ENCODE peak calls at places on chromosomes 2 and 18, in ten cellular contexts. One of them, this sample, is unnamed.

GRCh38 chr2:20422679-20423271 is 24.1 kb upstream of the RHOB start:
- DNase-seq in Peyer's patch: no peak
- DNase-seq in esophagus muscularis mucosa: no peak
- DNase-seq in RWPE1: no peak
- DNase-seq in GM23248: peak; percentile 42
- DNase-seq in A549: peak; percentile 39
- DNase-seq in H4: no peak
- DNase-seq in adipocyte: peak; percentile 41
- DNase-seq in GOT3: no peak
- DNase-seq in GDM1: no peak
- DNase-seq in this sample: peak; percentile 44

GRCh38 chr2:192195548-192196418 is 1.1 kb upstream of the TMEFF2 start:
- DNase-seq in GOT3: no peak
- DNase-seq in GDM1: peak; percentile 4
- DNase-seq in A549: peak; percentile 10
- DNase-seq in Peyer's patch: no peak
- DNase-seq in esophagus muscularis mucosa: no peak
- DNase-seq in GM23248: peak; percentile 65
- DNase-seq in H4: no peak
- DNase-seq in adipocyte: peak; percentile 68
- DNase-seq in RWPE1: peak; percentile 42
- DNase-seq in this sample: no peak

GRCh38 chr2:127124426-127124825 is 17.5 kb upstream of the BIN1 start:
- DNase-seq in GM23248: no peak
- DNase-seq in Peyer's patch: no peak
- DNase-seq in H4: no peak
- DNase-seq in adipocyte: no peak
- DNase-seq in A549: no peak
- DNase-seq in esophagus muscularis mucosa: no peak
- DNase-seq in GDM1: no peak
- DNase-seq in RWPE1: no peak
- DNase-seq in GOT3: no peak
- DNase-seq in this sample: no peak

GRCh38 chr2:134253117-134253704 is 661 bp upstream of the MGAT5 start:
- DNase-seq in adipocyte: no peak
- DNase-seq in H4: no peak
- DNase-seq in RWPE1: no peak
- DNase-seq in A549: no peak
- DNase-seq in GDM1: no peak
- DNase-seq in GOT3: no peak
- DNase-seq in esophagus muscularis mucosa: no peak
- DNase-seq in GM23248: no peak
- DNase-seq in Peyer's patch: no peak
- DNase-seq in this sample: no peak

GRCh38 chr2:233331536-233331935 is 22.8 kb upstream of the DGKD start:
- DNase-seq in GM23248: no peak
- DNase-seq in GDM1: peak; percentile 95
- DNase-seq in adipocyte: no peak
- DNase-seq in Peyer's patch: peak; percentile 94
- DNase-seq in esophagus muscularis mucosa: no peak
- DNase-seq in RWPE1: no peak
- DNase-seq in H4: no peak
- DNase-seq in GOT3: no peak
- DNase-seq in A549: no peak
- DNase-seq in this sample: peak; percentile 62

GRCh38 chr18:34707670-34708069 is 2.4 kb upstream of the DTNA start:
- DNase-seq in RWPE1: peak; percentile 55
- DNase-seq in esophagus muscularis mucosa: no peak
- DNase-seq in GOT3: peak; percentile 0
- DNase-seq in Peyer's patch: no peak
- DNase-seq in GDM1: no peak
- DNase-seq in adipocyte: peak; percentile 97
- DNase-seq in GM23248: peak; percentile 95
- DNase-seq in A549: peak; percentile 35
- DNase-seq in H4: peak; percentile 75
- DNase-seq in this sample: no peak

GRCh38 chr18:76667603-76668002 is 154.8 kb upstream of the ZNF236 start:
- DNase-seq in adipocyte: no peak
- DNase-seq in H4: no peak
- DNase-seq in Peyer's patch: no peak
- DNase-seq in GDM1: no peak
- DNase-seq in GOT3: no peak
- DNase-seq in RWPE1: no peak
- DNase-seq in A549: no peak
- DNase-seq in GM23248: no peak
- DNase-seq in esophagus muscularis mucosa: peak; percentile 64
- DNase-seq in this sample: no peak

GRCh38 chr18:79545714-79546113 is 133.9 kb upstream of the CTDP1 start:
- DNase-seq in Peyer's patch: no peak
- DNase-seq in GM23248: no peak
- DNase-seq in GDM1: no peak
- DNase-seq in esophagus muscularis mucosa: no peak
- DNase-seq in RWPE1: no peak
- DNase-seq in adipocyte: no peak
- DNase-seq in H4: no peak
- DNase-seq in A549: no peak
- DNase-seq in GOT3: no peak
- DNase-seq in this sample: no peak

GRCh38 chr18:21243041-21243431 is 1.0 kb downstream of the GREB1L start:
- DNase-seq in RWPE1: no peak
- DNase-seq in H4: no peak
- DNase-seq in Peyer's patch: no peak
- DNase-seq in esophagus muscularis mucosa: no peak
- DNase-seq in adipocyte: no peak
- DNase-seq in A549: peak; percentile 11
- DNase-seq in GOT3: no peak
- DNase-seq in GM23248: peak; percentile 48
- DNase-seq in GDM1: no peak
- DNase-seq in this sample: no peak

GRCh38 chr2:13193075-13193474 is 476.3 kb downstream of the TRIB2 start:
- DNase-seq in GM23248: no peak
- DNase-seq in GOT3: no peak
- DNase-seq in RWPE1: no peak
- DNase-seq in Peyer's patch: no peak
- DNase-seq in GDM1: no peak
- DNase-seq in A549: peak; percentile 14
- DNase-seq in esophagus muscularis mucosa: no peak
- DNase-seq in adipocyte: peak; percentile 1
- DNase-seq in H4: peak; percentile 76
- DNase-seq in this sample: no peak

GRCh38 chr2:160294339-160294803 is 94.3 kb upstream of the ITGB6 start:
- DNase-seq in Peyer's patch: no peak
- DNase-seq in RWPE1: no peak
- DNase-seq in GDM1: no peak
- DNase-seq in esophagus muscularis mucosa: no peak
- DNase-seq in A549: peak; percentile 41
- DNase-seq in GOT3: no peak
- DNase-seq in adipocyte: peak; percentile 73
- DNase-seq in GM23248: peak; percentile 90
- DNase-seq in H4: peak; percentile 65
- DNase-seq in this sample: peak; percentile 49

GRCh38 chr2:26712486-26713465 is 20.3 kb downstream of the KCNK3 start:
- DNase-seq in A549: no peak
- DNase-seq in GOT3: no peak
- DNase-seq in adipocyte: peak; percentile 33
- DNase-seq in Peyer's patch: no peak
- DNase-seq in H4: peak; percentile 35
- DNase-seq in GDM1: no peak
- DNase-seq in esophagus muscularis mucosa: no peak
- DNase-seq in RWPE1: no peak
- DNase-seq in GM23248: no peak
- DNase-seq in this sample: no peak

GRCh38 chr2:47437287-47437686 is 34.3 kb downstream of the MSH2 start:
- DNase-seq in GOT3: no peak
- DNase-seq in esophagus muscularis mucosa: no peak
- DNase-seq in RWPE1: peak; percentile 36
- DNase-seq in H4: peak; percentile 21
- DNase-seq in adipocyte: peak; percentile 77
- DNase-seq in GM23248: peak; percentile 76
- DNase-seq in GDM1: no peak
- DNase-seq in A549: peak; percentile 51
- DNase-seq in Peyer's patch: no peak
- DNase-seq in this sample: no peak

GRCh38 chr2:86000131-86000937 is 105.4 kb downstream of the POLR1A start:
- DNase-seq in Peyer's patch: no peak
- DNase-seq in A549: no peak
- DNase-seq in H4: no peak
- DNase-seq in adipocyte: no peak
- DNase-seq in GDM1: peak; percentile 6
- DNase-seq in esophagus muscularis mucosa: no peak
- DNase-seq in GM23248: peak; percentile 54
- DNase-seq in GOT3: no peak
- DNase-seq in RWPE1: no peak
- DNase-seq in this sample: no peak

GRCh38 chr2:119888673-119889072 is 124.2 kb upstream of the EPB41L5 start:
- DNase-seq in adipocyte: peak; percentile 87
- DNase-seq in RWPE1: no peak
- DNase-seq in esophagus muscularis mucosa: no peak
- DNase-seq in H4: no peak
- DNase-seq in GDM1: no peak
- DNase-seq in A549: no peak
- DNase-seq in GM23248: peak; percentile 87
- DNase-seq in Peyer's patch: no peak
- DNase-seq in GOT3: no peak
- DNase-seq in this sample: no peak

GRCh38 chr2:68379184-68379708 is 14.2 kb downstream of the PLEK start:
- DNase-seq in A549: no peak
- DNase-seq in GM23248: no peak
- DNase-seq in adipocyte: no peak
- DNase-seq in GDM1: no peak
- DNase-seq in esophagus muscularis mucosa: no peak
- DNase-seq in H4: no peak
- DNase-seq in RWPE1: no peak
- DNase-seq in Peyer's patch: no peak
- DNase-seq in GOT3: no peak
- DNase-seq in this sample: no peak

GRCh38 chr2:38709515-38710194 is 41.5 kb downstream of the SRSF7 start:
- DNase-seq in Peyer's patch: no peak
- DNase-seq in H4: no peak
- DNase-seq in A549: no peak
- DNase-seq in GDM1: no peak
- DNase-seq in esophagus muscularis mucosa: no peak
- DNase-seq in GOT3: no peak
- DNase-seq in adipocyte: no peak
- DNase-seq in GM23248: no peak
- DNase-seq in RWPE1: no peak
- DNase-seq in this sample: no peak

GRCh38 chr18:23929362-23929940 is 85.1 kb upstream of the TTC39C start:
- DNase-seq in H4: no peak
- DNase-seq in Peyer's patch: no peak
- DNase-seq in RWPE1: no peak
- DNase-seq in A549: no peak
- DNase-seq in esophagus muscularis mucosa: no peak
- DNase-seq in GOT3: no peak
- DNase-seq in GM23248: no peak
- DNase-seq in adipocyte: no peak
- DNase-seq in GDM1: no peak
- DNase-seq in this sample: no peak

GRCh38 chr2:38598991-38599295 is 3.8 kb downstream of the HNRNPLL start:
- DNase-seq in H4: peak; percentile 14
- DNase-seq in adipocyte: peak; percentile 47
- DNase-seq in GM23248: peak; percentile 63
- DNase-seq in GDM1: no peak
- DNase-seq in GOT3: no peak
- DNase-seq in Peyer's patch: no peak
- DNase-seq in RWPE1: no peak
- DNase-seq in A549: no peak
- DNase-seq in esophagus muscularis mucosa: no peak
- DNase-seq in this sample: no peak

GRCh38 chr2:20334645-20335203 is 15.9 kb downstream of the PUM2 start:
- DNase-seq in RWPE1: no peak
- DNase-seq in GOT3: no peak
- DNase-seq in adipocyte: no peak
- DNase-seq in H4: no peak
- DNase-seq in A549: no peak
- DNase-seq in esophagus muscularis mucosa: no peak
- DNase-seq in GM23248: peak; percentile 20
- DNase-seq in GDM1: no peak
- DNase-seq in Peyer's patch: no peak
- DNase-seq in this sample: no peak

This sample was measured in colonic mucosa.